ENCODE peak calls at places on chromosomes 12 and 14, in five cellular contexts. P is K562, L is HepG2, T is SK-N-SH, F is GM12878. S is an unnamed sample.

GRCh38 chr12:50579757-50580267 is 75.0 kb downstream of the DIP2B start:
- DNase-seq in P (no peak), L (no peak), T (no peak), F (peak), S (no peak)

GRCh38 chr12:22409071-22409951 is 74.8 kb upstream of the ST8SIA1 start:
- DNase-seq in P (no peak), L (no peak), T (no peak), F (peak), S (no peak)

GRCh38 chr12:23204933-23205778 is 580.2 kb downstream of the ETNK1 start:
- DNase-seq in P (peak), L (peak), T (peak), F (peak), S (peak)

GRCh38 chr14:52327374-52328226 is 13.5 kb downstream of the PTGER2 start:
- DNase-seq in P (no peak), L (no peak), T (no peak), F (no peak), S (no peak)

GRCh38 chr12:13179159-13180074 is 17.1 kb upstream of the EMP1 start:
- DNase-seq in P (no peak), L (no peak), T (peak), F (no peak), S (peak)

GRCh38 chr14:33017016-33017415 is 78.3 kb downstream of the NPAS3 start:
- DNase-seq in P (no peak), L (no peak), T (no peak), F (no peak), S (no peak)

GRCh38 chr12:4482936-4483335 is 37.3 kb upstream of the FGF6 start:
- DNase-seq in P (no peak), L (no peak), T (no peak), F (no peak), S (no peak)

GRCh38 chr12:11026118-11026517 is 3.7 kb upstream of the TAS2R19 start:
- DNase-seq in P (no peak), L (no peak), T (no peak), F (no peak), S (no peak)

GRCh38 chr14:77302926-77303325 is 17.8 kb downstream of the POMT2 start:
- DNase-seq in P (peak), L (peak), T (no peak), F (no peak), S (no peak)

GRCh38 chr12:118164798-118165486 is 29.0 kb downstream of the PEBP1 start:
- DNase-seq in P (peak), L (peak), T (peak), F (no peak), S (peak)

GRCh38 chr12:130958557-130959140 is 4.9 kb downstream of the ADGRD1 start:
- DNase-seq in P (no peak), L (no peak), T (no peak), F (no peak), S (no peak)

GRCh38 chr14:37594916-37595808 is at the start of the genes FOXA1 and TTC6:
- DNase-seq in P (peak), L (peak), T (peak), F (no peak), S (peak)

GRCh38 chr12:131233737-131234474 is 280.2 kb downstream of the ADGRD1 start:
- DNase-seq in P (no peak), L (no peak), T (no peak), F (no peak), S (no peak)

GRCh38 chr14:51939211-51939705 is 50.1 kb upstream of the RTRAF start:
- DNase-seq in P (no peak), L (no peak), T (no peak), F (no peak), S (no peak)

GRCh38 chr14:77099425-77100167 is 1.5 kb downstream of the CIPC start:
- DNase-seq in P (no peak), L (no peak), T (no peak), F (no peak), S (peak)

GRCh38 chr14:93727039-93727740 is 61.1 kb downstream of the PRIMA1 start:
- DNase-seq in P (no peak), L (no peak), T (no peak), F (no peak), S (no peak)

GRCh38 chr14:76051717-76052459 is 66.3 kb downstream of the IFT43 start:
- DNase-seq in P (no peak), L (no peak), T (no peak), F (no peak), S (no peak)

GRCh38 chr14:77208266-77208978 is 26.8 kb downstream of the TMEM63C start:
- DNase-seq in P (peak), L (peak), T (peak), F (no peak), S (peak)

GRCh38 chr12:123065666-123066457 is 85.0 kb downstream of the PITPNM2 start:
- DNase-seq in P (no peak), L (no peak), T (no peak), F (no peak), S (no peak)

GRCh38 chr14:81219821-81220487 is 805 bp downstream of the GTF2A1 start:
- DNase-seq in P (peak), L (peak), T (peak), F (no peak), S (peak)

GRCh38 chr12:91952916-91953315 is 192.7 kb downstream of the BTG1 start:
- DNase-seq in P (no peak), L (no peak), T (no peak), F (no peak), S (no peak)

GRCh38 chr14:39266589-39266870 is 32.8 kb downstream of the MIA2 start:
- DNase-seq in P (peak), L (peak), T (no peak), F (no peak), S (no peak)

DNA sequence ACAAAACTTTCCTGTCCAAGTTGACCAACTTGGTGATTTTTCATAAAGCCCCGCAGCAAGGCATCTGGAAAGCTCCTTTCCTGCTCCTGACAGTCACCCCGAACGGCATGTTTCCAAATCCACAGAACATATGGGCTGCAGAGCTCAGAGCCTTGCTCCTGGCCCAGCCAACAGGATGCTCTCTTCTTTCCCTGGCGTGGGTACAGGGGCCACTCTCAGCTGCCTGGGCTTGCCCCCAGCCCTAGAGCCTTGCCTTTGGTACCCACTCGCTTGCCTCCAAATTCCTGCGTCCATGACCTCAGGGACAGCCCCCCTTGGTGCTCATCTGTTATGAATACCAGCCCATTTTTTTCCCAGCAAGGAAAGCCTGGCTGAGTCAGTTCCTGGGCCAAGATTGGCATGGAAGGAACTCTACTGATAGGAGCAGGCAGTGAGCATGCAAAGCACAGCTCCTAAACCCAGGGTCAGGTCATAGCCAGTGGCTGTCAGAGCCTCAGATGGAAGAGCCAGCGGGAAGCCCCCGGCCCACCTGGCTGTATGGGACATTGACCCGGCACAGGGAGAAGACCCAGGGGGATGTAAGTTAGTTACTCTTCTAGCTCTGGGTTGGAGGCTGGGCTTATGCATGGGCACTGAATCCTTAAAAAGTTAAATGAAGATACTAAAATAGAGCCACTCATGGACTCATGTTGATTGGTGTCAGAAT is 105.3 kb upstream of the RTL1 start:
- DNase-seq in P (no peak), L (no peak), T (no peak), F (no peak), S (no peak)
- TF ChIP-seq FOXM1 in P (no peak), L (no peak), T (no peak), F (no peak), S (no peak)

GRCh38 chr14:99595034-99595433 is 9.0 kb downstream of the CCDC85C start:
- DNase-seq in P (no peak), L (no peak), T (no peak), F (peak), S (no peak)
- TF ChIP-seq FOXM1 in P (no peak), L (no peak), T (no peak), F (no peak), S (no peak)

GRCh38 chr12:116263431-116263830 is 14.1 kb downstream of the MED13L start:
- DNase-seq in P (no peak), L (no peak), T (no peak), F (no peak), S (no peak)
- TF ChIP-seq FOXM1 in P (no peak), L (no peak), T (no peak), F (no peak), S (no peak)

DNA sequence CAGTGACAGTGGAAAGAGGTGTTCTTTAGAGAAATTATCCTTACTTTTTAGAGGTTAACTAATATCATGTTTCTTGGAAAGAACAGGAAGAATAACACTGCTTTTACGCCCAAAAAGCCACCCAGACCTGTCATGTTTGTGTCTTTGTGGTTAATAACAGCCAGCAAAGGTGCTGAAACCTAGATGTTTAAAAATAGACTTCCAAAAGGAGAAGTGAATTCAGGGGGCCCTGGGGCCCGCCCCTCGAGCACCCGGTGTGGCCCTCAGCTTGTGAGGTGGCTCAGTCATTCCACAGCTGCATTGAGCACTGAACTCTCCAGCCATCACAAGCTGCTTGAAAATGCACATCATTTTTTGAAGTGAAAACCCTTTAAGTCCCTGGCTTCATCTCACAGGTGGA is 20.8 kb upstream of the AMN start:
- DNase-seq in P (no peak), L (no peak), T (no peak), F (peak), S (no peak)
- TF ChIP-seq FOXM1 in P (no peak), L (no peak), T (no peak), F (peak), S (no peak)

DNA sequence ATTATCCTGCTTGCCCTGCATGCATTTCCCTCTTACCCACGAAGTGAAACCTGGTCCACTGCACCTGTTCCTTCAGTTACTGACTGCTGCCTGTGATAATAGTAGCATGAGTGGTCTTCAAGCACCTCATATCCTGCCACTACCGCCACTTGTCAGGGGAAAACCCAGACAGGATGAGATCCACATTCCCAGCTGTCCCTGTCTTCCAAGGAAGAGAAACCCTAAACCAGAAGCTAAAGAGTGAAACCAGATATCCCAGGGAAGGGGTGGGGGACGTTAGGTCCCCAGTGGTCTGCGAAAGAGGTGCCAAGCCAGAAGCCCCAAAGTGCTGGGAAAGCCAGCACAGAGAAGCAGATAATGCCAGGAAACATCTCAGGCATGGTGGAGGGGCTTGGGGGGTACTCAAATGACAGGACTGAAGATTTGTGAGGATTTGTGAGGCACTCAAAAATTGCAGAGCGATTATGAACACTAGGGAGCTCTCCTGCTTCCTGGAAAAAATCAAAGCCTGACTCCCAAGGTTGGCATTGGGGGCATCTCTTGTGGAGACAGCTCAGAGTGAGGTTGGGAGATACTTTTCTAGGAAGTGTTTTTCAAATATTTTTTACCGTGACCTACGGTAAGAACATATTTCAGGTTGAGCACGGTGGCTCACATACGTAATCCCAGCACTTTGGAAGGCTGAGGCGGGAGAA is 77.9 kb downstream of the TMEM30B start:
- DNase-seq in P (no peak), L (no peak), T (no peak), F (no peak), S (no peak)
- TF ChIP-seq FOXM1 in P (no peak), L (no peak), T (no peak), F (no peak), S (no peak)

DNA sequence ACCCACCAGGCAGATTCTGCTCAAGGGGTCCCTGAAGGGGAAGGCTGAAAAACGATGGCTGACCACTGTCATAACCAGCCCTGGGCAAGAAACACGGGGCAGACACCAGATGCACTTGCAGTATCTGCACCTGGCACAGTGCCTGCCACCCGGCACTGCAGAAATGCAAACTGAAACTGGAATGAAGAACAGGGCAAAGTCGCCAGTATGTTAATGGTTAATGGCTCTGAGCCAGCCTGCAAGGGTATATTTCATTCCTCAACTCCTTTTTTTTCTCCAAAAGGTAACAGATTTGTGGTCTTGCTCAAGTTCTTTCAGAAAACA is 31.6 kb downstream of the MAX start:
- DNase-seq in P (no peak), L (no peak), T (peak), F (no peak), S (no peak)
- TF ChIP-seq FOXM1 in P (no peak), L (no peak), T (no peak), F (no peak), S (no peak)

GRCh38 chr12:52810554-52810953 is 3.4 kb downstream of the KRT4 start:
- DNase-seq in P (no peak), L (no peak), T (no peak), F (no peak), S (no peak)

GRCh38 chr12:52812073-52812400 is 1.9 kb downstream of the KRT4 start:
- DNase-seq in P (no peak), L (no peak), T (no peak), F (no peak), S (no peak)

GRCh38 chr12:52812749-52813148 is 1.2 kb downstream of the KRT4 start:
- DNase-seq in P (no peak), L (no peak), T (no peak), F (no peak), S (no peak)

GRCh38 chr12:52813203-52813819 is 605 bp downstream of the KRT4 start:
- DNase-seq in P (no peak), L (no peak), T (no peak), F (no peak), S (no peak)

DNA sequence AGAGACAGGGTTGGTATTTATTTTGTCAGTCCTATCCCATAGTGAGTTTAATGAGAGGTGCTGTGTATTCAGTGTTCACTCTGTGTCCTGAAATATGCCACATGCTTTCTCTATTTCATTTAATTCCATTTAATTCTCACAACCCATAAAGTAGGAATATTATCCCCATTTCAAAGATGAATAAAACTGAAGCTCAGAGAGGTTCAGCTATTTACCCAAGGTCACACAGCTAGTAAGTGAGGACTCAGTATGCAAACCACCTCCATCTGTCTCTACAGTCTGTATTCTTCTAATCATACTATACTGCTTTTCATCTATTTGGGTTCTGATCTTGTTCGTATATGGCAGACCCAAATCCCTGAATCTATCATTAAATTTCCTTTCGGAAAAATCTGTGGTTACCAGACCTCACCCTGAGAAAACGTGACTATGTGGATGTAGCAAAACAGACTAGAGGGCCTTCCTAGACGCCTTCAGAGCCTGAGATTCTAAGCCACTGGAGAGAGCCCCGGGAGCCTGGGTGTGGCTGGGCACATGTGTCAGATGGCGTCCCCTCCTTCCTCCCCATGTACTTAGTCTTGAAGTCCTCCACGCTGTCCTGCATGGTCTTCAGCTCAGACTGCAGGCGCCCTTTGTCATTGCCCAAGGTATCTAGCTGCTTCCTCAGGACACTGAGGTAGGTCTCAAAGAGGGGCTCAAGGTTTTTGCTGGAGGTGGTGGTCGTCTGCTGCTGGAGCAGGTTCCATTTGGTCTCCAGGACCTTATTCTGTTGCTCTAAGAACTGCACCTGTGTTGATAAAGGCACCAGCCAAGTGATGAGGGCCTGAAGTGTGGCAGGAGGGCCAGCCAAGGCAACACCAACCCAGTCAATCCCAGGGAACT is 2.5 kb downstream of the KRT4 start:
- DNase-seq in P (no peak), L (no peak), T (no peak), F (no peak), S (no peak)
- TF ChIP-seq FOXM1 in P (no peak), L (no peak), T (no peak), F (no peak), S (no peak)

S was measured in HEK293T.